ENCODE peak calls at places on chromosomes 16 and 17, in four cellular contexts. P, S, B and U are unnamed samples.

GRCh38 chr16:3149630-3150345 is 15.0 kb downstream of the ZNF213 start:
- DNase-seq in P (peak; percentile 60), S (peak; percentile 70), B (peak; percentile 84), U (peak; percentile 50)

GRCh38 chr16:23500866-23501234 is 9.4 kb downstream of the GGA2 start:
- DNase-seq in P (no peak), S (peak; percentile 36), B (no peak), U (no peak)

GRCh38 chr17:18043491-18043890 is 4.3 kb downstream of the GID4 start:
- DNase-seq in P (peak; percentile 28), S (peak; percentile 44), B (peak; percentile 48), U (no peak)

GRCh38 chr16:83808573-83809014 is 816 bp downstream of the HSBP1 start:
- DNase-seq in P (peak; percentile 8), S (no peak), B (peak; percentile 11), U (no peak)

GRCh38 chr16:49588729-49589384 is 215.3 kb downstream of the C16orf78 start:
- DNase-seq in P (peak; percentile 30), S (no peak), B (no peak), U (no peak)

GRCh38 chr16:55116165-55116894 is 185.7 kb downstream of the IRX5 start:
- DNase-seq in P (peak; percentile 5), S (peak; percentile 2), B (peak; percentile 29), U (peak; percentile 14)

GRCh38 chr16:67805718-67806427 is 487 bp downstream of the RANBP10 start:
- DNase-seq in P (no peak), S (peak; percentile 8), B (no peak), U (no peak)

GRCh38 chr17:7844292-7845154 is 10.3 kb upstream of the TMEM88 start:
- DNase-seq in P (peak; percentile 93), S (peak; percentile 96), B (peak; percentile 98), U (peak; percentile 92)

GRCh38 chr17:14950216-14950615 is 314.9 kb downstream of the PMP22 start:
- DNase-seq in P (peak; percentile 51), S (no peak), B (peak; percentile 20), U (no peak)

GRCh38 chr16:88892065-88892464 is 25.6 kb upstream of the PABPN1L start:
- DNase-seq in P (no peak), S (no peak), B (no peak), U (no peak)

GRCh38 chr17:43661699-43662431 is at the start of gene MEOX1:
- DNase-seq in P (peak; percentile 68), S (peak; percentile 74), B (peak; percentile 67), U (no peak)

GRCh38 chr17:39732586-39732985 is 2.3 kb upstream of the MIEN1 start:
- DNase-seq in P (no peak), S (no peak), B (no peak), U (no peak)

GRCh38 chr16:12590963-12591362 is 212.7 kb downstream of the CPPED1 start:
- DNase-seq in P (no peak), S (no peak), B (no peak), U (no peak)

GRCh38 chr16:56419740-56420548 is 5.4 kb downstream of the AMFR start:
- DNase-seq in P (no peak), S (no peak), B (no peak), U (peak; percentile 39)

GRCh38 chr17:78538033-78538776 is 39.0 kb downstream of the DNAH17 start:
- DNase-seq in P (no peak), S (peak; percentile 82), B (no peak), U (peak; percentile 83)

GRCh38 chr17:27977751-27978688 is 64.5 kb upstream of the NLK start:
- DNase-seq in P (no peak), S (no peak), B (no peak), U (no peak)

GRCh38 chr17:7191069-7191468 is 11.9 kb upstream of the ASGR1 start:
- DNase-seq in P (no peak), S (no peak), B (no peak), U (no peak)

GRCh38 chr16:9135797-9136196 is 44.4 kb downstream of the HAPSTR1 start:
- DNase-seq in P (no peak), S (peak; percentile 27), B (no peak), U (no peak)

GRCh38 chr16:49881890-49882289 is 26.0 kb upstream of the ZNF423 start:
- DNase-seq in P (no peak), S (no peak), B (no peak), U (no peak)

GRCh38 chr16:48246066-48246465 is 1.3 kb downstream of the ABCC11 start:
- DNase-seq in P (no peak), S (no peak), B (peak; percentile 45), U (no peak)

GRCh38 chr17:7932949-7933348 is 943 bp downstream of the CNTROB start:
- DNase-seq in P (peak; percentile 65), S (peak; percentile 44), B (peak; percentile 58), U (peak; percentile 28)

GRCh38 chr17:8941520-8941919 is 24.0 kb downstream of the PIK3R5 start:
- DNase-seq in P (no peak), S (no peak), B (no peak), U (no peak)

GRCh38 chr17:57534863-57535651 is 210.0 kb downstream of the CCDC182 start:
- DNase-seq in P (no peak), S (no peak), B (no peak), U (no peak)

GRCh38 chr16:53892155-53892554 is 188.2 kb downstream of the FTO start:
- DNase-seq in P (peak; percentile 76), S (peak; percentile 70), B (peak; percentile 83), U (peak; percentile 58)

GRCh38 chr16:49919327-49919726 is 63.4 kb upstream of the ZNF423 start:
- DNase-seq in P (no peak), S (no peak), B (no peak), U (no peak)

GRCh38 chr16:6725634-6726331 is 606.9 kb upstream of the RBFOX1 start:
- DNase-seq in P (no peak), S (no peak), B (no peak), U (no peak)

GRCh38 chr16:49275870-49276269 is 5.8 kb downstream of the CBLN1 start:
- DNase-seq in P (no peak), S (no peak), B (no peak), U (no peak)

GRCh38 chr16:14362774-14363371 is 267.2 kb downstream of the PARN start:
- DNase-seq in P (peak; percentile 26), S (peak; percentile 36), B (no peak), U (no peak)

GRCh38 chr17:76659928-76660614 is 16.5 kb upstream of the ST6GALNAC1 start:
- DNase-seq in P (no peak), S (peak; percentile 65), B (no peak), U (no peak)

GRCh38 chr16:29821663-29822115 is 1.4 kb downstream of the MVP start:
- DNase-seq in P (peak; percentile 86), S (peak; percentile 78), B (peak; percentile 82), U (peak; percentile 74)

GRCh38 chr16:592518-593306 is 2.8 kb downstream of the RAB40C start:
- DNase-seq in P (no peak), S (peak; percentile 99), B (peak; percentile 20), U (peak; percentile 89)

GRCh38 chr17:58560511-58560910 is 46.1 kb upstream of the MTMR4 start:
- DNase-seq in P (no peak), S (no peak), B (no peak), U (no peak)

GRCh38 chr17:2054262-2054739 is 602 bp upstream of the HIC1 start:
- DNase-seq in P (peak; percentile 69), S (peak; percentile 48), B (peak; percentile 77), U (peak; percentile 62)

GRCh38 chr16:22192261-22193133 is 13.6 kb upstream of the EEF2K start:
- DNase-seq in P (peak; percentile 95), S (peak; percentile 53), B (peak; percentile 89), U (no peak)

GRCh38 chr17:297758-298157 is 54.8 kb downstream of the RPH3AL start:
- DNase-seq in P (no peak), S (no peak), B (no peak), U (no peak)

GRCh38 chr17:58520843-58521430 is 6.5 kb upstream of the MTMR4 start:
- DNase-seq in P (no peak), S (peak; percentile 10), B (peak; percentile 40), U (no peak)

GRCh38 chr17:79006001-79006400 is 3.6 kb downstream of the CANT1 start:
- DNase-seq in P (no peak), S (no peak), B (no peak), U (no peak)

GRCh38 chr17:82664701-82665182 is 16.5 kb upstream of the WDR45B start:
- DNase-seq in P (no peak), S (no peak), B (peak; percentile 36), U (no peak)

GRCh38 chr16:80006175-80006895 is 405.8 kb upstream of the MAF start:
- DNase-seq in P (peak; percentile 45), S (peak; percentile 98), B (peak; percentile 50), U (peak; percentile 55)